ENCODE peak calls at places on chromosomes 2 and 18, in eight cellular contexts. H is HFFc6, Y is GM13976, K is GM12878, C is cardiac fibroblast, R is heart left ventricle, X is A673, U is lower leg skin. P is an unnamed sample.

GRCh38 chr2:105929506-105929905 is 184.8 kb downstream of the NCK2 start:
- DNase-seq in U (no peak), C (peak), Y (no peak), X (no peak), H (no peak), R (no peak), K (no peak), P (no peak)

GRCh38 chr18:34223164-34223892 is 1.4 kb downstream of the NOL4 start:
- DNase-seq in U (no peak), R (peak), H (no peak), Y (peak), X (peak), C (no peak), K (no peak), P (no peak)

GRCh38 chr2:24517247-24517646 is 26.2 kb downstream of the NCOA1 start:
- DNase-seq in X (no peak), H (no peak), R (no peak), U (no peak), K (no peak), C (no peak), Y (no peak), P (no peak)

GRCh38 chr2:162989507-162989906 is 150.9 kb upstream of the KCNH7 start:
- DNase-seq in K (no peak), U (no peak), X (no peak), C (no peak), Y (no peak), R (no peak), H (no peak), P (no peak)

GRCh38 chr2:59182249-59182648 is 941.1 kb upstream of the FANCL start:
- DNase-seq in X (peak), U (no peak), Y (no peak), H (no peak), C (no peak), K (no peak), R (no peak), P (peak)

GRCh38 chr2:177002983-177003382 is 209.6 kb upstream of the HNRNPA3 start:
- DNase-seq in H (no peak), Y (no peak), X (no peak), R (no peak), C (no peak), K (no peak), U (no peak), P (no peak)

GRCh38 chr18:644395-645004 is 13.0 kb upstream of the TYMS start:
- DNase-seq in H (no peak), K (peak), C (no peak), X (peak), R (no peak), Y (no peak), U (no peak), P (no peak)

GRCh38 chr2:1617425-1618021 is 126.8 kb downstream of the PXDN start:
- DNase-seq in C (no peak), Y (no peak), R (no peak), H (no peak), U (no peak), X (no peak), K (no peak), P (no peak)

GRCh38 chr2:204871246-204871953 is 326.1 kb downstream of the PARD3B start:
- DNase-seq in R (no peak), Y (peak), U (no peak), C (peak), K (no peak), X (peak), H (peak), P (peak)

GRCh38 chr2:18171191-18172139 is 293.0 kb downstream of the KCNS3 start:
- DNase-seq in X (peak), K (no peak), C (peak), U (peak), Y (no peak), H (peak), R (no peak), P (peak)

GRCh38 chr2:120531863-120532600 is 186.1 kb downstream of the INHBB start:
- DNase-seq in U (peak), Y (no peak), C (peak), R (no peak), K (no peak), H (no peak), X (no peak), P (no peak)

GRCh38 chr2:120528693-120529076 is 182.7 kb downstream of the INHBB start:
- DNase-seq in U (no peak), C (no peak), H (no peak), R (no peak), Y (no peak), K (no peak), X (no peak), P (no peak)

GRCh38 chr2:120528051-120528692 is 182.2 kb downstream of the INHBB start:
- DNase-seq in Y (no peak), U (no peak), C (no peak), H (no peak), R (no peak), X (no peak), K (no peak), P (no peak)

GRCh38 chr2:120531365-120531764 is 185.4 kb downstream of the INHBB start:
- DNase-seq in R (no peak), U (no peak), X (no peak), C (peak), H (no peak), K (no peak), Y (no peak), P (no peak)

DNA sequence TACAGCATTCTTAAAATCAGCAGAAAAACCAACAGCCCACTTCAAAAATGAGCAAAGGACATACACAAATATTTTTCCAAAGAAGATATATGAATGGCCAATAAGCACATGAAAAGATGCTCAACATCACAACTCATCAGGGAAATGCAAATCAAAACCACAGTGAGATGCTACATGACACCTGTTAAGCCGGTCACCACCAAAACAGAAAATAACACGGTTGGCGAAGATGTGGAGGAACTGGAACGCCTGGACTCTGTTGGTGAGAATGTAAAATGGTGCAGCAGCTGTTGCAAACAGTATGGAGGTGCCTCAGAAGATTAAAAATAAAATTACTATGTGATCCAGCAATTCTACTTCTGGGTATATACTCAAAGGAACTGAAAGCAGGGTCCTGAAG is 184.8 kb downstream of the INHBB start:
- DNase-seq in U (no peak), Y (no peak), C (no peak), K (no peak), H (no peak), R (no peak), X (no peak), P (no peak)
- TF ChIP-seq CTCF in U (no peak), Y (no peak), C (no peak), K (no peak), H (no peak), R (no peak), X (no peak), P (no peak)

DNA sequence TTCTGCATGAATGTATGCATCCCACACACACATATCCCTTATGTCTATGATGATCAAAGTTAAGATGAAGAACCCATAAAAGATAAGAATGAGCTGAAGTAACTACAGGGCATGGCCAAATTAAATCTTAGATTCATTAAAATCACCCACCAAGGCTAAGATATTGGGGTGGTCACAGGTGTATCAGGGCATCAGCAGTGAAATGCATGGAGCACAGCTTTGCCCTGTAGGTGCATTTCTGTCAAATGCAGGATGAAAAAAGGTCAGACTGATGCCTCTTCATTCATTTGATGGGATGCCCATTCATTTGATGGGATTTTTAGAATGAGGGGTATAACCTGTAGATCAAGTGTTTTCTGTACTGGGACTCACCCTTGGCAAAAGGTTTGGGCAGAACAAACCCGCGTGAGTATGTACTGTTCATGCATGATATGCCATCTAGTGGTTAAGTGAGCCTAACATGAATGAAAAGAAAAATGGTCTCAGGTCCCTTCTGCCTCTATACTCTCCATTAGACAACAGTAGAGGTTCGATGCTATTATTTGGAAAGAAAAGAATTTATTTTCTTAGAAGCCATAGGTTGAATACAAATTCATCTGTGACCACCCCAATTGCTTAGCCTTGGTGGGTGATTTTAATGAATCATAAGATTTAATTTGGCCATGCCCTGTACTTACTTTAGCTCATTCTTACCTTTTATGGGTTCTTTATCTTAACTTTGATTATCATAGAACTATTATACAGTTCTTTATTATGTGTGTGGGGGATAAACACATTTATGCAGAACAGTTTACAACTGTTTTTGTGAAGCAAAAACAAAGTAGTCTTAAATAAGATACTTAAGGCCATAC is 43.2 kb upstream of the NOSTRIN start:
- DNase-seq in K (peak), H (peak), Y (peak), U (no peak), C (peak), R (no peak), X (peak), P (peak)
- TF ChIP-seq CTCF in K (peak), H (peak), Y (peak), U (no peak), C (peak), R (peak), X (peak), P (peak)

GRCh38 chr2:64001382-64002101 is 17.7 kb downstream of the VPS54 start:
- DNase-seq in Y (no peak), H (no peak), U (no peak), X (no peak), R (no peak), K (no peak), C (no peak), P (no peak)

GRCh38 chr2:64003239-64003638 is 16.0 kb downstream of the VPS54 start:
- DNase-seq in K (no peak), Y (no peak), R (no peak), X (no peak), U (no peak), H (no peak), C (no peak), P (no peak)

GRCh38 chr2:63999049-63999448 is 20.2 kb downstream of the VPS54 start:
- DNase-seq in U (no peak), C (no peak), Y (no peak), H (no peak), K (no peak), X (no peak), R (no peak), P (no peak)

GRCh38 chr2:64005707-64006356 is 13.4 kb downstream of the VPS54 start:
- DNase-seq in X (no peak), H (no peak), C (no peak), U (no peak), K (no peak), R (no peak), Y (no peak), P (no peak)

GRCh38 chr2:64000630-64001381 is 18.4 kb downstream of the VPS54 start:
- DNase-seq in Y (no peak), U (no peak), H (no peak), X (no peak), C (no peak), K (no peak), R (no peak), P (no peak)
- TF ChIP-seq CTCF in Y (no peak), U (no peak), H (peak), X (no peak), C (no peak), K (no peak), R (no peak), P (no peak)

GRCh38 chr2:218010116-218010837 is 7.5 kb upstream of the TNS1 start:
- DNase-seq in C (peak), X (peak), U (no peak), R (peak), H (peak), K (no peak), Y (peak), P (no peak)
- TF ChIP-seq CTCF in C (peak), X (peak), U (no peak), R (peak), H (peak), K (no peak), Y (peak), P (peak)

GRCh38 chr2:132668189-132668833 is 1.7 kb downstream of the LYPD1 start:
- DNase-seq in K (no peak), Y (no peak), C (no peak), H (no peak), U (no peak), X (peak), R (no peak), P (no peak)
- TF ChIP-seq CTCF in K (no peak), Y (no peak), C (no peak), H (peak), U (no peak), X (peak), R (no peak), P (no peak)

GRCh38 chr2:73268831-73269685 is 15.2 kb downstream of the FBXO41 start:
- DNase-seq in C (peak), R (no peak), Y (peak), H (no peak), U (no peak), K (no peak), X (no peak), P (no peak)
- TF ChIP-seq CTCF in C (no peak), R (no peak), Y (peak), H (no peak), U (no peak), K (no peak), X (no peak), P (no peak)

GRCh38 chr2:215357660-215358059 is 45.8 kb downstream of the ATIC start:
- DNase-seq in X (no peak), H (no peak), R (no peak), K (no peak), U (no peak), Y (no peak), C (peak), P (no peak)
- TF ChIP-seq CTCF in X (no peak), H (no peak), R (no peak), K (no peak), U (no peak), Y (no peak), C (no peak), P (no peak)

DNA sequence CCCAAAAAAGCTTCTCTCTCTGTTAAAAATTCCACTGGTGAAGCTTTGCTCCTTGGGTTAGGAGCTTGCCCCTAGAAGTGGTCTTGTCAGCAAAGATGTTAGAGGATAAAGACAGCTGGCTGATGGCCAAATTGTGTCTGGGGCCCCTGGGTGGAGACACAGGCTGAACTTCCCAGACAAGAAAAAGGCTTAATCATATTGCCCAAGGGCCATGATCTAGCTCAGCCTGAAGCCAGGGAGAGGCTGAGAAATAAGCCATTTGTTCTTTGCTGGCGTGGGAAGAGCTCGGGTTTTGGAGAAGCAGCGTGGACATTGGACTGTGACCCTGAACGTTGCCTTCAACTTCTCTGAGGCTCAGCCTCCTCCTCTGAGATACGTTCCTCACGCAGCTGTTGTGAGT is 153.0 kb downstream of the ZFP36L2 start:
- DNase-seq in U (no peak), Y (no peak), C (peak), R (no peak), X (peak), K (no peak), H (peak), P (no peak)
- TF ChIP-seq CTCF in U (no peak), Y (no peak), C (no peak), R (no peak), X (no peak), K (no peak), H (no peak), P (no peak)

GRCh38 chr18:24177499-24178133 is 38.8 kb downstream of the CABYR start:
- DNase-seq in H (no peak), U (no peak), C (no peak), K (no peak), X (no peak), R (no peak), Y (no peak), P (no peak)

GRCh38 chr18:24180048-24180447 is 41.2 kb downstream of the CABYR start:
- DNase-seq in K (no peak), X (no peak), Y (no peak), R (no peak), C (no peak), H (no peak), U (no peak), P (no peak)

GRCh38 chr18:24173997-24174396 is 35.1 kb downstream of the CABYR start:
- DNase-seq in R (no peak), K (no peak), H (no peak), U (no peak), C (no peak), Y (no peak), X (no peak), P (no peak)

GRCh38 chr18:24181806-24182205 is 42.9 kb downstream of the CABYR start:
- DNase-seq in K (no peak), Y (no peak), C (peak), U (no peak), X (no peak), H (no peak), R (no peak), P (no peak)

GRCh38 chr18:24176727-24177416 is 38.0 kb downstream of the CABYR start:
- DNase-seq in K (peak), H (peak), U (peak), R (no peak), X (peak), Y (peak), C (peak), P (peak)
- TF ChIP-seq CTCF in K (peak), H (peak), U (no peak), R (peak), X (peak), Y (peak), C (peak), P (peak)

P was measured in AG09319.